ENCODE peak calls at places on chromosomes 11 and 22, in nine cellular contexts. C is bronchial epithelial cell, Q is brain microvascular endothelial cell, F is right lobe of liver, T is PC-3, Y is GM12865, O is cardiac muscle cell, B is lower lobe of right lung, A is endodermal cell. S is an unnamed sample.

GRCh38 chr22:20299736-20300136 is 20.1 kb downstream of the DGCR6L start:
- DNase-seq in C (peak), Q (no peak), F (peak), T (peak), Y (no peak), O (peak), B (peak), A (no peak), S (no peak)

GRCh38 chr11:42521994-42522393 is 789.8 kb upstream of the API5 start:
- DNase-seq in C (no peak), Q (peak), F (no peak), T (peak), Y (no peak), O (peak), B (no peak), A (no peak), S (no peak)

GRCh38 chr22:44723801-44724200 is 21.8 kb downstream of the PRR5 start:
- DNase-seq in C (peak), Q (peak), F (no peak), T (peak), Y (peak), O (peak), B (no peak), A (no peak), S (peak)

GRCh38 chr11:78310500-78310909 is 107.1 kb downstream of the GAB2 start:
- DNase-seq in C (no peak), Q (peak), F (peak), T (no peak), Y (peak), O (peak), B (no peak), A (no peak), S (peak)

GRCh38 chr11:8242113-8242475 is 21.6 kb downstream of the LMO1 start:
- DNase-seq in C (no peak), Q (no peak), F (no peak), T (no peak), Y (no peak), O (no peak), B (no peak), A (peak), S (no peak)

GRCh38 chr11:134647066-134647746 is 235.2 kb upstream of the B3GAT1 start:
- DNase-seq in C (peak), Q (no peak), F (no peak), T (no peak), Y (no peak), O (no peak), B (no peak), A (peak), S (no peak)

GRCh38 chr11:20790622-20791021 is 121.2 kb downstream of the NELL1 start:
- DNase-seq in C (no peak), Q (no peak), F (no peak), T (no peak), Y (no peak), O (no peak), B (no peak), A (peak), S (no peak)

GRCh38 chr11:69000831-69001245 is 12.2 kb downstream of the MRGPRF start:
- DNase-seq in C (peak), Q (peak), F (peak), T (peak), Y (no peak), O (peak), B (peak), A (peak), S (no peak)

GRCh38 chr11:10029386-10030121 is 264.5 kb downstream of the SBF2 start:
- DNase-seq in C (no peak), Q (no peak), F (no peak), T (no peak), Y (no peak), O (no peak), B (no peak), A (no peak), S (no peak)

GRCh38 chr11:15768321-15768720 is 588.0 kb downstream of the SOX6 start:
- DNase-seq in C (no peak), Q (no peak), F (no peak), T (no peak), Y (no peak), O (no peak), B (no peak), A (no peak), S (no peak)

GRCh38 chr11:128198206-128198605 is 389.2 kb downstream of the ETS1 start:
- DNase-seq in C (no peak), Q (no peak), F (no peak), T (no peak), Y (no peak), O (no peak), B (no peak), A (no peak), S (no peak)

GRCh38 chr11:130390071-130390758 is 38.2 kb downstream of the ADAMTS8 start:
- DNase-seq in C (peak), Q (peak), F (no peak), T (peak), Y (no peak), O (peak), B (no peak), A (no peak), S (no peak)

GRCh38 chr11:123561046-123561781 is 93.2 kb downstream of the SCN3B start:
- DNase-seq in C (peak), Q (peak), F (no peak), T (no peak), Y (no peak), O (peak), B (no peak), A (peak), S (no peak)

GRCh38 chr11:95154514-95154913 is 64.9 kb downstream of the ENDOD1 start:
- DNase-seq in C (peak), Q (no peak), F (peak), T (peak), Y (peak), O (peak), B (no peak), A (peak), S (peak)

GRCh38 chr22:25027552-25027951 is 75.0 kb downstream of the KIAA1671 start:
- DNase-seq in C (peak), Q (no peak), F (no peak), T (no peak), Y (no peak), O (peak), B (no peak), A (no peak), S (no peak)

GRCh38 chr22:23894710-23895598 is 771 bp downstream of the MIF start:
- DNase-seq in C (peak), Q (peak), F (peak), T (peak), Y (peak), O (peak), B (peak), A (peak), S (peak)

GRCh38 chr11:69309800-69310280 is 15.9 kb downstream of the MYEOV start:
- DNase-seq in C (no peak), Q (no peak), F (peak), T (no peak), Y (no peak), O (peak), B (no peak), A (no peak), S (no peak)

GRCh38 chr11:7904910-7905309 is 26.2 kb downstream of the OR10A6 start:
- DNase-seq in C (peak), Q (peak), F (no peak), T (peak), Y (no peak), O (no peak), B (no peak), A (no peak), S (no peak)

GRCh38 chr11:116357769-116358544 is 414.8 kb downstream of the BUD13 start:
- DNase-seq in C (peak), Q (no peak), F (no peak), T (no peak), Y (peak), O (peak), B (peak), A (peak), S (no peak)
- TF ChIP-seq CTCF in C (peak), Q (peak), F (peak), T (peak), Y (peak), O (peak), B (peak), A (peak), S (peak)

GRCh38 chr11:18203723-18204122 is 31.1 kb downstream of the MRGPRX4 start:
- DNase-seq in C (peak), Q (peak), F (no peak), T (peak), Y (peak), O (peak), B (no peak), A (peak), S (peak)
- TF ChIP-seq CTCF in C (peak), Q (peak), F (peak), T (peak), Y (peak), O (peak), B (peak), A (peak), S (peak)

GRCh38 chr11:61617515-61617914 is 36.6 kb upstream of the SYT7 start:
- DNase-seq in C (no peak), Q (no peak), F (no peak), T (peak), Y (no peak), O (no peak), B (no peak), A (no peak), S (no peak)
- TF ChIP-seq CTCF in C (no peak), Q (peak), F (no peak), T (peak), Y (no peak), O (peak), B (no peak), A (peak), S (no peak)

GRCh38 chr11:132844956-132845355 is 687.3 kb downstream of the OPCML start:
- DNase-seq in C (peak), Q (peak), F (no peak), T (peak), Y (no peak), O (peak), B (no peak), A (no peak), S (no peak)

GRCh38 chr11:132850106-132850505 is 682.2 kb downstream of the OPCML start:
- DNase-seq in C (no peak), Q (no peak), F (no peak), T (no peak), Y (no peak), O (no peak), B (no peak), A (no peak), S (no peak)

GRCh38 chr11:132848336-132848735 is 684.0 kb downstream of the OPCML start:
- DNase-seq in C (peak), Q (no peak), F (no peak), T (no peak), Y (no peak), O (peak), B (no peak), A (no peak), S (no peak)

GRCh38 chr11:132851247-132851646 is 681.1 kb downstream of the OPCML start:
- DNase-seq in C (no peak), Q (no peak), F (no peak), T (no peak), Y (no peak), O (no peak), B (no peak), A (no peak), S (no peak)

GRCh38 chr11:132846080-132846479 is 686.2 kb downstream of the OPCML start:
- DNase-seq in C (no peak), Q (no peak), F (no peak), T (no peak), Y (no peak), O (no peak), B (no peak), A (no peak), S (no peak)
- TF ChIP-seq CTCF in C (no peak), Q (no peak), F (no peak), T (no peak), Y (no peak), O (no peak), B (no peak), A (peak), S (no peak)

GRCh38 chr22:37318255-37319109 is 36.2 kb downstream of the CYTH4 start:
- DNase-seq in C (no peak), Q (no peak), F (no peak), T (peak), Y (no peak), O (no peak), B (no peak), A (no peak), S (no peak)

GRCh38 chr22:37317698-37318210 is 35.4 kb downstream of the CYTH4 start:
- DNase-seq in C (peak), Q (no peak), F (no peak), T (no peak), Y (no peak), O (no peak), B (no peak), A (no peak), S (no peak)

GRCh38 chr22:37316875-37317371 is 34.6 kb downstream of the CYTH4 start:
- DNase-seq in C (peak), Q (peak), F (peak), T (peak), Y (peak), O (peak), B (peak), A (peak), S (peak)

GRCh38 chr22:37314315-37315046 is 32.2 kb downstream of the CYTH4 start:
- DNase-seq in C (no peak), Q (no peak), F (no peak), T (no peak), Y (peak), O (peak), B (no peak), A (no peak), S (peak)

GRCh38 chr22:37316405-37316804 is 34.1 kb downstream of the CYTH4 start:
- DNase-seq in C (no peak), Q (no peak), F (no peak), T (no peak), Y (no peak), O (no peak), B (no peak), A (no peak), S (no peak)
- TF ChIP-seq CTCF in C (no peak), Q (no peak), F (no peak), T (no peak), Y (no peak), O (no peak), B (no peak), A (no peak), S (no peak)

GRCh38 chr11:65013692-65014145 is 241 bp upstream of the ARL2 start:
- DNase-seq in C (peak), Q (peak), F (peak), T (peak), Y (peak), O (peak), B (peak), A (peak), S (peak)
- TF ChIP-seq CTCF in C (no peak), Q (no peak), F (no peak), T (peak), Y (peak), O (no peak), B (no peak), A (peak), S (peak)

DNA sequence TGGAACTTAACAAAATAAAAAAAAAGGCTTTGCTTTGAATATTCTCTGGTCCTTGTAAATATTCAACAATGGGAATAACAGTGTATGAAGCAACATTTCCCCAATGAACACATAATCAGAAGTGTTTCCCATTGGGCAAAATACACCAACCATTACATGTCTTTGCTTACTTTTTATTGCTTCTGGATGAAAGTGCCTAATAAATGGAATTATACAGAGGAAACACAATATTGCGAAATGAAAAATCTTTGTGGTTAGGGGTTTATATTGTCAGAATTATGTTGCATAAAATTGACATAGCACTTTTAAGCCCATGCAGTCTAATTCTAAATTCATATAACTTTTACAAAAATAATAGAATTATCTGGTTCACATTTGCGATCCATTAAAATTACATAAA is 386.4 kb downstream of the DCDC1 start:
- DNase-seq in C (no peak), Q (no peak), F (no peak), T (no peak), Y (no peak), O (no peak), B (no peak), A (no peak), S (no peak)
- TF ChIP-seq CTCF in C (no peak), Q (no peak), F (no peak), T (no peak), Y (no peak), O (no peak), B (no peak), A (no peak), S (no peak)

DNA sequence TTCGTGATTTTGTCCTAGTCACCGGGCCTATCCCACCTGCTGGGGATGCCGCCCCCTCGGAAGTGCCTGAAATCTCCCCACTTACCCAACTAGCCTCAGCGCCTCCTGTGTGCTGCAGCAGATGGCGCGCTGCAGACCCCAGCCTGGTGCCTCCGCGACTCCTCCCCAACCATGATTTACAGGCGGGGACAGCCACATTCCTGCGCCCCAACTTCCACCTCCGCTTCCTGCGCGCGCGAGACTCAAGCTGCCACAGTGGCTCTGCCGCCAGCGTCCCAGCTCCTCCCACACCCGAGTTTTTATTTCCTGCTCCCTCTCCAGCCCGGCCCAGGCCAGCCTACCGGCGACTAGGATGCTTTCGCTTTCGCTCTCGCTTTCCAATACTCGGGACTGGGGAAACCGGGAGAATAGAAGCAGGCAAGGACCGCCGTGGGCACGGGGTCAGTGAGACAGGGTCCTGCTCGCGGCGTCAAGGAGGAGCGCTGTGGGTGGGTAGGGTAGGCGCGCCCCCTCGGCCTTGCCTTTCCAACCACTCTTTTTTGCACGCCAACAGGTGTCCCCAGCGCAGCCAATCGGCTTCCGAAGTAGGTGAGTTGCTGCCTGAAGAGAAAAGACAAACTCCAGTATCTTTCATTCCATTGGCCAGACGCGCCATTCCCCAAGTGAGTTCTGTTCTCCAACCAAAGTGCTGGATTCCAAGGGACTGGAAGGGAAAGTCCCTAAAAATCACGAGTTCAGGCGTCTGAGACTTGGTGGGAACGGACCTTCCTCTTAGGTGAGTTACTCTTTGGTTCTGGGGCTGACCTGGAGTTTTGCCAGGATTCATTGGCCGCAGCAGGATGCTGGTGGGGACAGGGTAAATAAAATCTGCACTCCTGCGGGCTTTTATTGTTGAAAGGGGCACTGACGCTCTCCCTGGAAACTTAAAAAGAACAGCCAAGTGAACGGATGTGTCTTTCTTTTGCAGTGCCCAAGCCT is at the start of gene FAM111A:
- DNase-seq in C (peak), Q (peak), F (peak), T (peak), Y (peak), O (peak), B (peak), A (peak), S (peak)
- TF ChIP-seq CTCF in C (peak), Q (peak), F (peak), T (peak), Y (peak), O (peak), B (peak), A (peak), S (peak)

DNA sequence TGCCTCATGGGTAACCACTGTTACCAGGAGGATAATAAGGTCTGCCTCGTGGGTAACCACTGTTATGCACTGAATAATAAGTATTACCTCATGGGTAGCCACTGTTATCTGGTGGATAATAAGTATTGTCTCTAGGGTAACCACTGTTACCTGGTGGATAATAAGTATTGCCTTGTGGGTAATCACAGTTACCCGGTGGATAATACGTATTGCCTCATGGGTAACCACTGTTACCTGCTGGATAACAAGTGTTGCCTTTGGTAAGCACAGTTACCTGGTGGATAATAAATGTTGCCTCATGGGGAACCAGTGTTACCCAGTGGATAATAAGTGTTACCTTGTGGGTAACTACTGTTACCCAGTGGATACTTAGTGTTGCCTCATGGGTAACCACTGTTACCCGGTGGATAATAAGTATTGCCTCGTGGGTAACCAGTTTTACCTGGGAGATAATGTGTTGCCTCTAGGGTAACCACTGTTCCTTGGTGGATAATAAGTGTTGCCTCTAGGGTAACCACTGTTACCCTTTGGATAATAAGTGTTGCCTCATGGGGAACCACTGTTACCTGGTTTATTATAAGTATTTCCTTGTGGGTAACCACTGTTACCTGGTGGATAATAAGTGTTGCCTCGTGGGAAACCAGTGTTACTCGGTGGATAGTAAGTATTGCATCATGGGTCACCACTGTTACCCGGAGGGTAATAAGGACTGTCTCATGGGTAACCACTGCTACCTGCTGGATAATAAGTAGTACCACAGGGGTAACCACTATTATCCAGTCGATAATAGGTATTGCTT is 10.6 kb upstream of the NXPE4 start:
- DNase-seq in C (no peak), Q (no peak), F (no peak), T (peak), Y (peak), O (peak), B (no peak), A (peak), S (no peak)
- TF ChIP-seq CTCF in C (no peak), Q (no peak), F (peak), T (peak), Y (no peak), O (peak), B (no peak), A (no peak), S (no peak)

GRCh38 chr11:113904379-113905101 is at the start of gene HTR3B:
- DNase-seq in C (no peak), Q (no peak), F (no peak), T (no peak), Y (no peak), O (no peak), B (no peak), A (peak), S (no peak)

GRCh38 chr11:113906515-113906914 is 1.9 kb downstream of the HTR3B start:
- DNase-seq in C (no peak), Q (no peak), F (peak), T (no peak), Y (no peak), O (no peak), B (no peak), A (peak), S (no peak)

GRCh38 chr11:113907681-113908080 is 3.1 kb downstream of the HTR3B start:
- DNase-seq in C (no peak), Q (no peak), F (no peak), T (no peak), Y (no peak), O (no peak), B (no peak), A (peak), S (no peak)

GRCh38 chr11:113907155-113907554 is 2.6 kb downstream of the HTR3B start:
- DNase-seq in C (no peak), Q (no peak), F (no peak), T (no peak), Y (no peak), O (no peak), B (no peak), A (peak), S (no peak)

GRCh38 chr11:113906038-113906437 is 1.4 kb downstream of the HTR3B start:
- DNase-seq in C (peak), Q (no peak), F (no peak), T (peak), Y (peak), O (peak), B (no peak), A (peak), S (no peak)
- TF ChIP-seq CTCF in C (peak), Q (peak), F (no peak), T (peak), Y (no peak), O (peak), B (no peak), A (peak), S (no peak)

S was measured in GM13977.